ENCODE peak calls at places on chromosomes 3 and 15, in five cellular contexts. J, I, W, T and L are unnamed samples.

GRCh38 chr15:75720787-75721461 is 8.3 kb upstream of the CSPG4 start:
- DNase-seq in I (peak), J (no peak), W (no peak), T (peak), L (peak)

GRCh38 chr15:59313703-59314332 is 58.9 kb downstream of the MYO1E start:
- DNase-seq in J (no peak), T (no peak), I (peak), W (no peak), L (peak)

GRCh38 chr3:52796411-52796810 is 1.8 kb downstream of the ITIH3 start:
- DNase-seq in I (no peak), J (no peak), W (no peak), T (no peak), L (no peak)

GRCh38 chr15:38038659-38039442 is 104.4 kb downstream of the TMCO5A start:
- DNase-seq in T (no peak), W (peak), I (no peak), J (peak), L (peak)

GRCh38 chr3:40350529-40350928 is 36.5 kb upstream of the ENTPD3 start:
- DNase-seq in J (no peak), W (no peak), T (no peak), I (no peak), L (no peak)

GRCh38 chr3:43499256-43499655 is 122.6 kb downstream of the ANO10 start:
- DNase-seq in T (no peak), J (no peak), W (no peak), I (no peak), L (no peak)

GRCh38 chr3:43330981-43331380 is 44.6 kb downstream of the SNRK start:
- DNase-seq in W (no peak), T (no peak), J (no peak), I (no peak), L (no peak)

GRCh38 chr3:70072754-70073153 is 73.2 kb downstream of the SAMMSON start:
- DNase-seq in I (no peak), J (no peak), T (no peak), W (no peak), L (no peak)

GRCh38 chr3:146100825-146101444 is 60.0 kb downstream of the PLOD2 start:
- DNase-seq in I (no peak), T (no peak), J (no peak), W (no peak), L (no peak)